ENCODE peak calls at places on chromosome 3, in five cellular contexts. Y, J, R, E and X are unnamed samples.

GRCh38 chr3:61702453-61702852 is 141.1 kb downstream of the PTPRG start:
- DNase-seq in Y (no peak), J (no peak), R (no peak), E (no peak), X (no peak)

GRCh38 chr3:43769097-43769470 is 78.3 kb downstream of the ABHD5 start:
- DNase-seq in Y (no peak), J (no peak), R (no peak), E (no peak), X (no peak)

GRCh38 chr3:71536376-71536965 is 47.1 kb downstream of the FOXP1 start:
- DNase-seq in Y (peak), J (no peak), R (peak), E (peak), X (no peak)

GRCh38 chr3:195151866-195152526 is 119.0 kb downstream of the XXYLT1 start:
- DNase-seq in Y (peak), J (no peak), R (peak), E (peak), X (no peak)

GRCh38 chr3:118817748-118818165 is 216.9 kb downstream of the IGSF11 start:
- DNase-seq in Y (no peak), J (peak), R (peak), E (peak), X (peak)

GRCh38 chr3:73685061-73685460 is 60.3 kb upstream of the PDZRN3 start:
- DNase-seq in Y (no peak), J (no peak), R (no peak), E (no peak), X (peak)

GRCh38 chr3:134058728-134059601 is 29.2 kb upstream of the SLCO2A1 start:
- DNase-seq in Y (no peak), J (no peak), R (no peak), E (no peak), X (no peak)

GRCh38 chr3:29718661-29719065 is 437.8 kb downstream of the RBMS3 start:
- DNase-seq in Y (no peak), J (peak), R (peak), E (no peak), X (no peak)

GRCh38 chr3:4419386-4419785 is 47.7 kb downstream of the SUMF1 start:
- DNase-seq in Y (no peak), J (no peak), R (no peak), E (no peak), X (no peak)

GRCh38 chr3:184645304-184645703 is 66.6 kb downstream of the MAGEF1 start:
- DNase-seq in Y (no peak), J (no peak), R (no peak), E (peak), X (no peak)

GRCh38 chr3:39143051-39143885 is 10.1 kb downstream of the CSRNP1 start:
- DNase-seq in Y (no peak), J (no peak), R (no peak), E (no peak), X (no peak)

GRCh38 chr3:128270559-128271492 is 117.5 kb downstream of the EEFSEC start:
- DNase-seq in Y (no peak), J (peak), R (no peak), E (no peak), X (no peak)

GRCh38 chr3:42874749-42875148 is 930 bp downstream of the CYP8B1 start:
- DNase-seq in Y (no peak), J (no peak), R (no peak), E (no peak), X (no peak)

GRCh38 chr3:170523248-170523647 is 62.6 kb downstream of the SLC7A14 start:
- DNase-seq in Y (no peak), J (no peak), R (peak), E (peak), X (no peak)

GRCh38 chr3:150761831-150762661 is 923 bp downstream of the SIAH2 start:
- DNase-seq in Y (no peak), J (peak), R (peak), E (peak), X (peak)

GRCh38 chr3:177729939-177730700 is 532.8 kb upstream of the TBL1XR1 start:
- DNase-seq in Y (no peak), J (no peak), R (peak), E (no peak), X (no peak)

GRCh38 chr3:57837686-57838085 is 81.6 kb downstream of the SLMAP start:
- DNase-seq in Y (no peak), J (no peak), R (no peak), E (no peak), X (no peak)

GRCh38 chr3:183249006-183249718 is 3.9 kb upstream of the B3GNT5 start:
- DNase-seq in Y (no peak), J (no peak), R (no peak), E (no peak), X (no peak)

GRCh38 chr3:128217702-128218475 is 64.6 kb downstream of the EEFSEC start:
- DNase-seq in Y (no peak), J (no peak), R (peak), E (peak), X (no peak)

GRCh38 chr3:632571-633170 is 436.1 kb downstream of the CHL1 start:
- DNase-seq in Y (no peak), J (peak), R (peak), E (peak), X (peak)

GRCh38 chr3:189303584-189303983 is 131.8 kb downstream of the TPRG1 start:
- DNase-seq in Y (no peak), J (no peak), R (no peak), E (no peak), X (no peak)

GRCh38 chr3:186519021-186519658 is 25.0 kb downstream of the CRYGS start:
- DNase-seq in Y (no peak), J (no peak), R (no peak), E (no peak), X (no peak)

GRCh38 chr3:129614927-129615363 is 8.5 kb upstream of the PLXND1 start:
- DNase-seq in Y (no peak), J (no peak), R (no peak), E (no peak), X (no peak)

GRCh38 chr3:27253831-27254230 is 115.4 kb downstream of the NEK10 start:
- DNase-seq in Y (no peak), J (peak), R (peak), E (peak), X (peak)

GRCh38 chr3:149466192-149466591 is 8.3 kb upstream of the TM4SF4 start:
- DNase-seq in Y (peak), J (peak), R (peak), E (peak), X (no peak)

GRCh38 chr3:159953320-159953719 is 35.3 kb upstream of the IL12A start:
- DNase-seq in Y (no peak), J (no peak), R (no peak), E (no peak), X (no peak)

GRCh38 chr3:171451915-171452707 is 8.1 kb downstream of the TNIK start:
- DNase-seq in Y (no peak), J (no peak), R (no peak), E (no peak), X (no peak)

GRCh38 chr3:175057406-175057805 is 198.3 kb downstream of the NAALADL2 start:
- DNase-seq in Y (no peak), J (no peak), R (no peak), E (no peak), X (peak)

GRCh38 chr3:187997490-187997889 is 156.5 kb upstream of the LPP start:
- DNase-seq in Y (peak), J (no peak), R (peak), E (no peak), X (no peak)

GRCh38 chr3:87082806-87083440 is 92.0 kb upstream of the VGLL3 start:
- DNase-seq in Y (peak), J (peak), R (peak), E (peak), X (peak)

GRCh38 chr3:64584193-64584592 is 103.6 kb downstream of the ADAMTS9 start:
- DNase-seq in Y (no peak), J (no peak), R (no peak), E (no peak), X (no peak)

GRCh38 chr3:85003479-85003878 is 44.7 kb downstream of the CADM2 start:
- DNase-seq in Y (no peak), J (no peak), R (no peak), E (peak), X (no peak)

GRCh38 chr3:66755924-66756323 is 242.2 kb upstream of the KBTBD8 start:
- DNase-seq in Y (no peak), J (no peak), R (no peak), E (no peak), X (no peak)

GRCh38 chr3:74510261-74510660 is 104.2 kb downstream of the CNTN3 start:
- DNase-seq in Y (no peak), J (no peak), R (no peak), E (no peak), X (no peak)

GRCh38 chr3:104604326-104605010 is 762.2 kb upstream of the ALCAM start:
- DNase-seq in Y (no peak), J (no peak), R (peak), E (peak), X (no peak)